ENCODE peak calls at places on chromosomes 6 and 20, in five cellular contexts. O is lower leg skin; C is cardiac fibroblast; K is AG04450; N is CD8-positive, alpha-beta T cell. R is an unnamed sample.

GRCh38 chr6:26158581-26159416 is 71.6 kb downstream of the HFE start:
- DNase-seq in O (peak), C (peak), K (no peak), N (peak), R (peak)

GRCh38 chr20:10423735-10424134 is 10.3 kb downstream of the MKKS start:
- DNase-seq in O (no peak), C (no peak), K (no peak), N (no peak), R (no peak)

GRCh38 chr6:42349753-42350573 is 101.8 kb downstream of the TRERF1 start:
- DNase-seq in O (peak), C (no peak), K (no peak), N (no peak), R (no peak)

GRCh38 chr20:4472906-4473305 is 248.8 kb upstream of the PRND start:
- DNase-seq in O (no peak), C (no peak), K (no peak), N (no peak), R (no peak)

GRCh38 chr20:4613718-4614620 is 107.7 kb upstream of the PRND start:
- DNase-seq in O (no peak), C (peak), K (no peak), N (peak), R (no peak)

GRCh38 chr6:111642463-111643158 is 36.9 kb upstream of the TRAF3IP2 start:
- DNase-seq in O (peak), C (peak), K (peak), N (no peak), R (peak)

GRCh38 chr6:163729127-163729872 is 314.8 kb downstream of the QKI start:
- DNase-seq in O (peak), C (no peak), K (no peak), N (no peak), R (no peak)

GRCh38 chr6:168962886-168963285 is 290.8 kb downstream of the THBS2 start:
- DNase-seq in O (no peak), C (peak), K (no peak), N (no peak), R (no peak)

GRCh38 chr20:1083431-1084080 is 34.8 kb upstream of the PSMF1 start:
- DNase-seq in O (no peak), C (no peak), K (no peak), N (no peak), R (no peak)